ENCODE peak calls at places on chromosomes 7 and 10, in five cellular contexts. R is stomach, Z is MCF 10A, Q is WERI-Rb-1, T is fibroblast of pulmonary artery. V is an unnamed sample.

GRCh38 chr10:115982526-115982925 is 290.5 kb downstream of the GFRA1 start:
- DNase-seq in T (no peak), Z (no peak), Q (no peak), R (no peak), V (no peak)

GRCh38 chr10:80474920-80475319 is 20.8 kb downstream of the TSPAN14 start:
- DNase-seq in Z (no peak), T (no peak), R (no peak), Q (peak; percentile 26), V (no peak)

GRCh38 chr7:1977876-1978441 is 254.8 kb downstream of the MAD1L1 start:
- DNase-seq in R (no peak), T (no peak), Q (no peak), Z (no peak), V (no peak)

GRCh38 chr7:155284496-155285274 is 13.0 kb upstream of the INSIG1 start:
- DNase-seq in R (peak; percentile 11), Q (no peak), T (no peak), Z (no peak), V (no peak)

GRCh38 chr7:18770154-18770807 is 274.7 kb downstream of the HDAC9 start:
- DNase-seq in Q (no peak), Z (peak; percentile 20), T (peak; percentile 74), R (no peak), V (no peak)

GRCh38 chr10:71547841-71548493 is 151.2 kb downstream of the CDH23 start:
- DNase-seq in Z (no peak), R (no peak), T (peak; percentile 64), Q (peak; percentile 91), V (peak; percentile 52)

GRCh38 chr10:108360187-108360586 is 1195.7 kb upstream of the SORCS1 start:
- DNase-seq in R (no peak), Q (no peak), Z (no peak), T (no peak), V (no peak)

GRCh38 chr7:40644454-40645188 is 509.8 kb downstream of the SUGCT start:
- DNase-seq in Z (no peak), Q (peak; percentile 54), T (peak; percentile 21), R (no peak), V (no peak)

GRCh38 chr10:78852856-78853255 is 215.9 kb upstream of the ZMIZ1 start:
- DNase-seq in Q (peak; percentile 40), Z (peak; percentile 27), R (peak; percentile 39), T (peak; percentile 36), V (peak; percentile 22)

GRCh38 chr7:15580604-15581351 is 19.0 kb upstream of the AGMO start:
- DNase-seq in Z (no peak), Q (no peak), R (no peak), T (no peak), V (no peak)

GRCh38 chr10:43965033-43965917 is 316.6 kb upstream of the ZNF32 start:
- DNase-seq in Q (no peak), Z (peak; percentile 42), T (peak; percentile 27), R (no peak), V (no peak)

GRCh38 chr10:72084094-72084459 is 4.3 kb downstream of the SPOCK2 start:
- DNase-seq in R (peak; percentile 63), Z (no peak), T (no peak), Q (no peak), V (no peak)

GRCh38 chr7:46850563-46851325 is 731.2 kb downstream of the TNS3 start:
- DNase-seq in R (no peak), Q (no peak), T (no peak), Z (no peak), V (no peak)

GRCh38 chr10:95097805-95098204 is 28.5 kb upstream of the CYP2C8 start:
- DNase-seq in Q (no peak), T (no peak), Z (no peak), R (no peak), V (no peak)

GRCh38 chr7:42686594-42687156 is 225.2 kb downstream of the C7orf25 start:
- DNase-seq in T (no peak), R (no peak), Q (no peak), Z (no peak), V (peak; percentile 21)

GRCh38 chr7:138886501-138886917 is 88.5 kb upstream of the ATP6V0A4 start:
- DNase-seq in R (no peak), Z (peak; percentile 72), T (peak; percentile 85), Q (peak; percentile 22), V (no peak)

GRCh38 chr10:79361721-79362397 is 14.6 kb downstream of the PPIF start:
- DNase-seq in R (no peak), Z (no peak), Q (peak; percentile 0), T (no peak), V (no peak)

GRCh38 chr7:152553671-152554317 is 118.0 kb upstream of the KMT2C start:
- DNase-seq in Z (no peak), Q (no peak), T (no peak), R (no peak), V (no peak)

GRCh38 chr10:101038486-101038885 is 7.5 kb downstream of the SFXN3 start:
- DNase-seq in Z (no peak), T (no peak), Q (no peak), R (no peak), V (no peak)
- TF ChIP-seq CTCF in Z (no peak), T (no peak), Q (no peak), R (no peak), V (no peak)

DNA sequence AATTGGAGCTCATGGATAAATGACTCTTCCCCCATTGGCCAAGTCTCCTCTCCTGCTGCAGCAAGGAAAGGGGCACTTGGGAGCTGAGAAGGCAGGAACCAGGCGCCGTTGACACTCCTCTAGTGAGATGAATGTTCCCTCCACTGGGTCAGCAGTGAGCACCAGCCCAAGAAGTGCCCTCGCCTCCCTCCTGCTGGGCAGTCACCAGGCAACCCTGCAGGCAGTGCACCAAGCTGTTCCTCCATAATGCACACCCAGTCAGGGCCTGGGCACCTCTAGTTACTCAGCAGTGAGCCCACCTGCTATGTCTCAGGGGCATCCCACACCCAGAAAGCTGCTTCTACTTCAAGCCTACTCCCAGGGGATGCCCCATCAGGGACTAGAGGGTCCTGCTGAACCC is 84.3 kb downstream of the KCNMA1 start:
- DNase-seq in Q (no peak), T (no peak), Z (no peak), R (no peak), V (no peak)
- TF ChIP-seq CTCF in Q (no peak), T (no peak), Z (no peak), R (no peak), V (no peak)

GRCh38 chr10:90965720-90966119 is 44.8 kb upstream of the ANKRD1 start:
- DNase-seq in R (no peak), T (no peak), Q (no peak), Z (no peak), V (no peak)
- TF ChIP-seq CTCF in R (no peak), T (no peak), Q (no peak), Z (no peak), V (no peak)

DNA sequence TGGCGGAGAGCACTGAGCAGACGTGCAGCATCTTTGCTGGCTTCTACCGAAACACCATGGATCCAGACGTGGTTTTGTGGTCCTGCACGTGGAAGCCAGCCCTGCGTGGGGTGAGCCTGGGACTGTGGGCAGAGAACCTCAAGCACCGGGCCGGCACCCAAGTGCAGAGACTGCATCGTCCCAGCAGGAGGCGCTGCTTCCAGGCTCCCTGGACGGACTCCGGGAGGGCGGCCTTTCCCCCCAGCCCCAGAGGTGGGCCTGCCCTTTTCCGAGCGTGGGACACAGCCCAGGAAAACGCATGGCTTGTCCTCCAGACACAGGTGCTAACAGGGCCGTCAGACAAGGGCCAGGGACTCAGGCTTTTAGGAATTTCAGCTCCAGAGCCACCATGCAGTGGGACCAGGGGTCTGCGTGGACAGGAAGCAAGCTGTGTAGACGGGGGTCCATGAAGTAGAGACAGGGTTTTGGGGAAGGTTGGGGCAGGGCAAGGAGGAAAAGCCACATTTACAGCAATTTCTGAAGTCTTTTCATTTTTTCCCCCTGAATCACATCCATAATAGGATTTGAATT is 303.9 kb downstream of the WDR37 start:
- DNase-seq in Z (no peak), R (no peak), Q (no peak), T (no peak), V (peak; percentile 52)
- TF ChIP-seq CTCF in Z (no peak), R (no peak), Q (peak; percentile 41), T (no peak), V (peak; percentile 44)

GRCh38 chr10:131858118-131858515 is 42.7 kb upstream of the PPP2R2D start:
- DNase-seq in Z (no peak), Q (no peak), R (no peak), T (no peak), V (no peak)

GRCh38 chr10:131858583-131859340 is 42.0 kb upstream of the PPP2R2D start:
- DNase-seq in T (no peak), Z (no peak), Q (no peak), R (no peak), V (no peak)

GRCh38 chr10:131859341-131860020 is 41.3 kb upstream of the PPP2R2D start:
- DNase-seq in Z (no peak), Q (no peak), R (no peak), T (no peak), V (no peak)

GRCh38 chr10:131862548-131862947 is 38.3 kb upstream of the PPP2R2D start:
- DNase-seq in T (no peak), Q (no peak), R (no peak), Z (no peak), V (no peak)

DNA sequence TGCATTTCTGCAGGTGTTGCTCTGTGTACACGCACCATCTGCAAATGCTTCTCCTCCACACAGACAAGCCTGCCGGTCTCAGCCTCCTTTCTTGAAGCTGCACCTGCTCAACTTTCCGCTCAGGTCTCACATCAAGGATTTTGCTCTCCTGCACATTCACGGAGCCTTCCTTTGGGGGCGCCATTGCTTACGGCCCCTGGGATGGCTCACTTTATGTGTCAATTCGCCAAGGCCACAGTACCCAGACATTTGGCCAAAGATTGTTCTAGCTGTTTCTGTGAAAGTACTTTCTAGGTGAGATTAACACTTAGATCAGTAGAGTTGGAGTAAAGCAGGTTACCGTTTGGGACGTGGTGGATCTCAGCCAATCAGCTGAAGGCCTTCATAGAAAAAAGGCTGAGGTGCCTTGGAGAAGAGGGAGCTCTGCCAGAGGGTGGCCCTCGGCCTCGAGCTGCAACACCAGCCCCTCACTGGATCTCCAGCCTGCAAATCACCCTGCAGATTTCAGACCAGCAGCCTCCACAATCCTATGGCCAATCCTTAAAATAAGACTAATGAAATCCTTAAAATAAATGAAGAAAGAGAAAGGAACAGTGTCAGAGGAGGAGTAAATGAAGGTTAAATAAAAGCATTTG is 39.9 kb upstream of the PPP2R2D start:
- DNase-seq in Q (peak; percentile 5), Z (no peak), R (no peak), T (no peak), V (no peak)
- TF ChIP-seq CTCF in Q (peak; percentile 24), Z (no peak), R (no peak), T (no peak), V (no peak)

V was measured in nephron progenitor cell.